ENCODE peak calls at places on chromosomes 6 and 20, in ten cellular contexts. M is B cell, R is NB4, K is fibroblast of mammary gland, G is mesothelial cell of epicardium, C is psoas muscle, S is endothelial cell, X is cardiac fibroblast, H is Peyer's patch, W is left lung. Q is an unnamed sample.

GRCh38 chr20:33832113-33832853 is 21.1 kb downstream of the CHMP4B start:
- DNase-seq in M (no peak), R (no peak), K (peak; percentile 23), G (no peak), C (no peak), S (peak; percentile 27), X (peak; percentile 52), H (peak; percentile 84), W (no peak), Q (no peak)

GRCh38 chr6:46410330-46410953 is 80.8 kb downstream of the RCAN2 start:
- DNase-seq in M (peak; percentile 45), R (peak; percentile 48), K (peak; percentile 61), G (no peak), C (no peak), S (peak; percentile 12), X (peak; percentile 75), H (no peak), W (no peak), Q (peak; percentile 45)

GRCh38 chr6:71394001-71394432 is 105.4 kb downstream of the OGFRL1 start:
- DNase-seq in M (no peak), R (no peak), K (peak; percentile 59), G (no peak), C (no peak), S (no peak), X (peak; percentile 82), H (no peak), W (no peak), Q (peak; percentile 49)

GRCh38 chr6:17673543-17674254 is 33.0 kb downstream of the NUP153 start:
- DNase-seq in M (no peak), R (no peak), K (peak; percentile 4), G (no peak), C (no peak), S (no peak), X (no peak), H (no peak), W (no peak), Q (peak; percentile 46)

GRCh38 chr20:48725589-48725991 is 102.2 kb downstream of the PREX1 start:
- DNase-seq in M (no peak), R (peak; percentile 52), K (peak; percentile 42), G (no peak), C (no peak), S (no peak), X (peak; percentile 65), H (no peak), W (no peak), Q (no peak)

GRCh38 chr6:158803733-158804143 is 15.4 kb downstream of the EZR start:
- DNase-seq in M (no peak), R (peak; percentile 82), K (no peak), G (no peak), C (no peak), S (peak; percentile 27), X (peak; percentile 60), H (peak; percentile 89), W (no peak), Q (peak; percentile 63)

GRCh38 chr6:93494057-93494456 is 74.7 kb upstream of the EPHA7 start:
- DNase-seq in M (no peak), R (no peak), K (no peak), G (no peak), C (no peak), S (no peak), X (no peak), H (no peak), W (no peak), Q (no peak)

GRCh38 chr20:23211164-23211563 is 125.0 kb upstream of the CD93 start:
- DNase-seq in M (no peak), R (no peak), K (no peak), G (no peak), C (no peak), S (no peak), X (no peak), H (no peak), W (no peak), Q (no peak)

DNA sequence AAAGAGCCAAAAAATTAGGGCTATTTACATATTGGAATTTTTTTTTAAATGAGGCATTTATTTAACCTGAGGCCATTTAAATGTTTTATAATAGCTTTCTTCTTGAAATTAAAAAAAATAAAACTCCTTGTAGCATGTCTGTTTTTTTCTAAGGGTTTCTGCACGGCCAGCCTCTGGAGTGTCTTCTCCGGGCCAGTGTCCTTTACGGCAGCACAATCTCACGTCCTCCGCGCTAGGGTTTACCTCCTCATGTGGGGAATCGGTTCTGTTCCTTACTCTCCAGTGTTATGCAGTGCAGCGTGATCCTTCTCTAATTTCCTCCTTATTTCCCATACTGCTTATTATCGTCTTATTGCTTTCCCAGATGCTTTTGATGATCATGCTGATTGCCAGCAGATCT is 55.9 kb downstream of the PSMG4 start:
- DNase-seq in M (no peak), R (no peak), K (no peak), G (no peak), C (no peak), S (no peak), X (no peak), H (no peak), W (no peak), Q (no peak)
- TF ChIP-seq CTCF in M (no peak), R (no peak), K (no peak), G (no peak), C (no peak), S (no peak), X (no peak), H (no peak), W (no peak), Q (no peak)

GRCh38 chr6:2485116-2485515 is 239.7 kb upstream of the GMDS start:
- DNase-seq in M (no peak), R (no peak), K (no peak), G (no peak), C (no peak), S (no peak), X (no peak), H (no peak), W (no peak), Q (no peak)

GRCh38 chr6:2480267-2480966 is 235.0 kb upstream of the GMDS start:
- DNase-seq in M (no peak), R (peak; percentile 82), K (no peak), G (no peak), C (no peak), S (no peak), X (no peak), H (no peak), W (no peak), Q (no peak)

GRCh38 chr6:2478200-2478599 is 232.8 kb upstream of the GMDS start:
- DNase-seq in M (no peak), R (no peak), K (peak; percentile 12), G (no peak), C (no peak), S (no peak), X (peak; percentile 36), H (no peak), W (no peak), Q (peak; percentile 22)

GRCh38 chr6:2481307-2481706 is 235.9 kb upstream of the GMDS start:
- DNase-seq in M (no peak), R (no peak), K (no peak), G (no peak), C (no peak), S (no peak), X (no peak), H (no peak), W (no peak), Q (no peak)

GRCh38 chr6:2482773-2483172 is 237.4 kb upstream of the GMDS start:
- DNase-seq in M (no peak), R (peak; percentile 33), K (no peak), G (no peak), C (no peak), S (no peak), X (no peak), H (no peak), W (no peak), Q (no peak)
- TF ChIP-seq CTCF in M (no peak), R (peak; percentile 43), K (peak; percentile 8), G (no peak), C (no peak), S (peak; percentile 24), X (peak; percentile 2), H (no peak), W (no peak), Q (peak; percentile 19)

DNA sequence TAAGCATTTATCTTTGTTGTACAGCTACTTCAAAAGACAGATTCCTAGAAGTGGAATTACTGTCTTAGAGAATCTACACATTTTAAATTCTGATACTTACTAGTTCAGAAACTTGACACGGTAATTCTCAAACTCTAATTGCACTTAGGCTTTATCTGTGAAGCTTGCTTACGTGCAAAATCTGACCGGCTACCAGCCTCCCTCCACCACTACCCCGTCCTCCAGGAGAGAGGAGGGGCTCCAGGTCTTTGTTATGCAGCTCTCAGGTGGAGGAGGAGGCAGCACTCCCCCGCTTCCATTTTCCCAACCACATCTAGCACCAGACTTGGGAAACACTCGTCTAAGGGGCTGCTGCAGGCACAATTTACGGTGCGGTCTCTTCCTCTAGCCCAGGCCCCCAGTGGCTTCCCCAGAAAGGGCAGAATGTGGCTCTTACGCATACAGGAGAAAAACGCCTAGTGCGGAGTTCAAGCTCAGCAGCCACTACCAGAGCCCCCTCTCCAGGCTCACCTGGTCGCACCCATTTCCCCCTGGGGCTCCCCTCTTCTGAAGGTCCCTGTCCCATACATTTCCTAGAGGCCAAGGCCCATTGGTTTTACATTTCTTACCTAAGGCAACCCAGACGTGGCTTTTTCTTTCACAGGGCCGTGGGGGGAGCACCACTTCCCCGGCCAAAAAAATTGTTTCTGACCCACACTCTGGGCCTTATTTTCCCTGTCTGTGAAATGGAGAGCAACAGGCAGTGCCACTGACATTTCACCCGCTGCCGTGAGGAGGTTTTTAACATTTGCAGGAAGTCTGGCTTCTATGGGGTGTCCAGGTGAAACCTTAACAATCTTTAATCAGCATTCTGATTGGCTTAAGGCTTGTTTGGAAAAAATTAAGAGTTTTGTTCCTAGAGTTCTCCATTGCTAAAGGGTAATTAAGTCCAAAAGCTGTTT is 1.6 kb upstream of the TGIF2 start:
- DNase-seq in M (no peak), R (peak; percentile 66), K (no peak), G (no peak), C (no peak), S (peak; percentile 17), X (no peak), H (no peak), W (no peak), Q (no peak)
- TF ChIP-seq CTCF in M (no peak), R (no peak), K (no peak), G (no peak), C (no peak), S (no peak), X (no peak), H (no peak), W (no peak), Q (no peak)

GRCh38 chr6:130466052-130466743 is 100.4 kb downstream of the TMEM200A start:
- DNase-seq in M (no peak), R (no peak), K (peak; percentile 65), G (no peak), C (no peak), S (no peak), X (peak; percentile 51), H (no peak), W (no peak), Q (peak; percentile 30)

GRCh38 chr6:130457605-130458004 is 91.8 kb downstream of the TMEM200A start:
- DNase-seq in M (no peak), R (no peak), K (peak; percentile 31), G (no peak), C (no peak), S (no peak), X (no peak), H (no peak), W (no peak), Q (no peak)

GRCh38 chr6:130459316-130459715 is 93.5 kb downstream of the TMEM200A start:
- DNase-seq in M (no peak), R (no peak), K (no peak), G (no peak), C (no peak), S (no peak), X (no peak), H (no peak), W (no peak), Q (no peak)

GRCh38 chr6:130466744-130467052 is 100.9 kb downstream of the TMEM200A start:
- DNase-seq in M (no peak), R (no peak), K (peak; percentile 21), G (no peak), C (no peak), S (no peak), X (peak; percentile 24), H (no peak), W (no peak), Q (peak; percentile 9)

DNA sequence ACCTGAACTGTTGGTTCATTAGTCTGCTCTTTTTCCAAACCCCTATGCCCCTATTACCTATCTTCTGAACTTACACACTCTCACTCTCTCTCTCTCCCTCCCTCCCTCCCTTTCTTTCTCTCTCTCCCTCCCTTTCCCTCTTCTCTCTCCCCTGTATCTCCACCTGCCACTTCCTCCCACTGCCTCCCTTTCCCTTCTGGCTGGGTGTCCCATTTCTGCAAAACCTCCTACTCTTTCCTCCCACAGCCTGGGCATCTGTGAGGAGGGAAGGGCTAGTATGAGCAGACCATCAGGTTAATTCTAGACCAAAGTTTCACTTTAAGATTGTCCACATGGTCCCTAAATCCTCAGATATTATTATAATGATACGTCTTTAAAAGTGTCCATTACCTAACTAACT is 95.1 kb downstream of the TMEM200A start:
- DNase-seq in M (no peak), R (no peak), K (no peak), G (no peak), C (no peak), S (no peak), X (no peak), H (no peak), W (no peak), Q (no peak)
- TF ChIP-seq CTCF in M (no peak), R (no peak), K (no peak), G (no peak), C (no peak), S (no peak), X (no peak), H (no peak), W (no peak), Q (no peak)

Q was measured in epithelial cell of esophagus.